ENCODE peak calls at places on chromosomes 5 and 9, in five cellular contexts. F, N, C, S and K are unnamed samples.
A peak's percentile ranks its signal among the peaks of the same experiment; 100 is the strongest.

GRCh38 chr9:98923724-98924123 is 20.0 kb upstream of the COL15A1 start:
- DNase-seq in F (no peak), S (no peak), N (no peak), C (no peak), K (no peak)

GRCh38 chr5:95631991-95632675 is 12.2 kb downstream of the GPR150 start:
- DNase-seq in N (peak; percentile 24), C (no peak), F (peak; percentile 27), S (no peak), K (peak; percentile 62)

GRCh38 chr5:855771-856530 is 5.2 kb upstream of the ZDHHC11 start:
- DNase-seq in F (peak; percentile 45), N (no peak), S (no peak), C (no peak), K (no peak)

GRCh38 chr5:79401216-79401615 is 112.7 kb downstream of the HOMER1 start:
- DNase-seq in F (no peak), C (no peak), N (no peak), S (no peak), K (no peak)

GRCh38 chr5:8683528-8683927 is 814.6 kb downstream of the MTRR start:
- DNase-seq in N (no peak), S (no peak), C (no peak), F (no peak), K (no peak)

GRCh38 chr5:130528474-130528873 is 624.2 kb downstream of the CHSY3 start:
- DNase-seq in C (no peak), N (no peak), F (peak; percentile 35), S (no peak), K (no peak)

GRCh38 chr5:177611446-177612214 is 11.7 kb downstream of the B4GALT7 start:
- DNase-seq in F (no peak), N (no peak), S (no peak), C (no peak), K (no peak)

GRCh38 chr9:89899476-89900047 is 294.8 kb downstream of the GADD45G start:
- DNase-seq in S (no peak), N (peak; percentile 21), F (no peak), C (no peak), K (no peak)

GRCh38 chr5:1010641-1011046 is 2.0 kb downstream of the NKD2 start:
- DNase-seq in C (peak; percentile 15), N (no peak), F (no peak), S (no peak), K (no peak)

GRCh38 chr5:157575096-157575872 is at the start of gene ADAM19:
- DNase-seq in S (no peak), F (peak; percentile 39), C (peak; percentile 73), N (no peak), K (peak; percentile 67)

GRCh38 chr5:139262414-139263139 is 31.0 kb upstream of the MATR3 start:
- DNase-seq in N (peak; percentile 70), C (peak; percentile 90), F (peak; percentile 89), S (peak; percentile 40), K (peak; percentile 72)

GRCh38 chr5:163503106-163504090 is 2.0 kb upstream of the MAT2B start:
- DNase-seq in N (peak; percentile 67), S (peak; percentile 43), F (peak; percentile 76), C (peak; percentile 69), K (peak; percentile 27)

GRCh38 chr5:37739817-37740261 is 100.0 kb downstream of the GDNF start:
- DNase-seq in F (no peak), C (no peak), S (no peak), N (no peak), K (no peak)

GRCh38 chr5:90803891-90804290 is 245.3 kb downstream of the ADGRV1 start:
- DNase-seq in N (no peak), F (no peak), S (no peak), C (no peak), K (no peak)

GRCh38 chr5:40844565-40844964 is 3.4 kb downstream of the CARD6 start:
- DNase-seq in N (no peak), S (no peak), F (no peak), C (no peak), K (no peak)

GRCh38 chr9:69965416-69966145 is 78.1 kb upstream of the MAMDC2 start:
- DNase-seq in N (no peak), C (no peak), F (no peak), S (no peak), K (no peak)

GRCh38 chr9:93083592-93084470 is 12.2 kb upstream of the CARD19 start:
- DNase-seq in S (no peak), F (no peak), C (peak; percentile 6), N (no peak), K (no peak)

GRCh38 chr9:16342621-16343020 is 527.8 kb downstream of the BNC2 start:
- DNase-seq in N (no peak), C (no peak), S (no peak), F (no peak), K (no peak)

GRCh38 chr5:88190106-88190834 is 78.4 kb downstream of the TMEM161B start:
- DNase-seq in F (peak; percentile 2), C (peak; percentile 24), S (no peak), N (no peak), K (no peak)

GRCh38 chr5:136984772-136985455 is 514.2 kb downstream of the SPOCK1 start:
- DNase-seq in C (no peak), N (no peak), F (no peak), S (no peak), K (no peak)

GRCh38 chr9:128523199-128523925 is 18.8 kb downstream of the GLE1 start:
- DNase-seq in S (no peak), C (peak; percentile 22), F (no peak), N (no peak), K (no peak)

GRCh38 chr9:96532173-96532572 is 82.2 kb downstream of the HABP4 start:
- DNase-seq in S (no peak), N (no peak), C (no peak), F (no peak), K (no peak)

DNA sequence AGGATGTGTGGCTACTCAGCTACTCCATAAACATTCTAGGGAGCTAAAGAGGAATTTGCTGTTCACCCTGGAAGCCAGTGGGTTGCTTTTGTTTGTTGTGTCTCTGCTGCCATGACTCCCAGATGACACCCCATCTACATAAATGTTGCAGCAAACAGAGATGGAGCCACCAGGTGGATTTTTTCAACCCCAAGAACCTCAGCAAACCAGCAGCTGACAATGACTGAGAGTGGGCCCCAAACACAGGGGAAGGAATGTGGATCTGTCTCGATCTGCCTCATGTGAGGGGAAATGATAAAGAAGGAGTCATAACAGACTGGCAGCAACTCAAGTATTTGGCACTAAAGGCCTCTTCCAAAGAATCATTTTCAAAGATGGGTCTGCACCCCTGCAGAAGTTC is 132.7 kb upstream of the TNC start:
- DNase-seq in N (no peak), C (no peak), F (no peak), S (no peak), K (no peak)
- TF ChIP-seq ESRRA in N (no peak), C (no peak), F (no peak), S (no peak), K (no peak)

DNA sequence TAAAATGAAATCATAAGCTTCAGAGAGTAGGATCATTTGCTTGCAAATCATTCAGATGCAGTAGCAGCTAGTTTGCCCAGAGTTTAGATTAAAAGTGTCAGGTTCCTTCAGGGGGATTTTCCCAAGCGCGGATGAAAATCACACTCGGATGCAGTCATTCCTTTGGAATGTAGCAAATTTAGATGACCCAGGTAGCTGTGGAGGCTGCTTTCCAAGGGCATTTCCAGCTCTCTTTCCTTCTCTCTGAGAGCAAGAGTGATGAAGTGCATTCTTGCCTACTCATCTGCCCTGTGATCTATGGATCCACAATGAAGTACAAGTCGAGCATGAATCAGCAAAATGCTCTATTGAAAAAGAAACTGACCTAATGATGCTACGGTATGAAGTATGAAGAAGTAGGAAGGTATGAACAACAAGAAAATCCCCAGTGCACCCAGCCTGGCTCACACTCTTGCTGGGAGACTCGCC is 200.2 kb downstream of the PLK2 start:
- DNase-seq in S (no peak), F (peak; percentile 96), N (peak; percentile 3), C (no peak), K (no peak)
- TF ChIP-seq ESRRA in S (no peak), F (peak; percentile 64), N (no peak), C (no peak), K (no peak)

GRCh38 chr9:4117835-4118610 is 181.8 kb downstream of the GLIS3 start:
- DNase-seq in N (peak; percentile 9), C (peak; percentile 87), S (no peak), F (peak; percentile 31), K (peak; percentile 48)
- TF ChIP-seq ESRRA in N (no peak), C (no peak), S (no peak), F (no peak), K (no peak)

GRCh38 chr9:131552030-131552429 is 6.7 kb downstream of the PRRT1B start:
- DNase-seq in F (no peak), C (no peak), S (no peak), N (peak; percentile 34), K (no peak)
- TF ChIP-seq ESRRA in F (no peak), C (no peak), S (no peak), N (no peak), K (no peak)

DNA sequence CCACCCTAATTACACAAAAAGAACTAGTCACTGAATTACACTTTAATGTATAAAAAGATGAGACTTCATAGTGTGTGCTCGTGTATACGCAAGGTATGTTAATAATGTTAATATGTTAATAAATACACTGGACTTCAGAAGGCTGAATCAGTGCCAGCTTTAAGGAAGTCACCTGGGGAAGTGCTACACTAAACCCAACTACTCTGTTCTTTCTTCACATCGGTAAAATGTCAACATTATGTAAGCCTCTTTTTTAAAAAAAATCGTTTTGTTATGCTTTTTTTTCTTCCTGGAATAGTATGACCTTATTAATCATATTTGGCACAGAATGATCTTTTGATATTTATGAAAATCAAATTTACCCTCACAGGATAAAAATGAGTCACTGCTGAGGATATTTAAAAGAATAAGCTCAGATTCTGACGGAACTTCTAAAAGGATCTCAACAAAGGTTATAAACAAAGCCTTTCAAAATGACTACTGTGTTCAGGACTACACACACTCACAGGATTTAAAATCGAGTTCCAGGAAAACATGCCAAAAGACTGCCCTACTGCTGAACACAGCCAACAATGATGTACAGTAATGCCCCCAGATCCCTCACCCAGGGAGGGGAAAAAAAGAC is 75.9 kb downstream of the AUH start:
- DNase-seq in F (no peak), C (no peak), N (no peak), S (no peak), K (no peak)
- TF ChIP-seq ESRRA in F (no peak), C (no peak), N (no peak), S (no peak), K (no peak)

DNA sequence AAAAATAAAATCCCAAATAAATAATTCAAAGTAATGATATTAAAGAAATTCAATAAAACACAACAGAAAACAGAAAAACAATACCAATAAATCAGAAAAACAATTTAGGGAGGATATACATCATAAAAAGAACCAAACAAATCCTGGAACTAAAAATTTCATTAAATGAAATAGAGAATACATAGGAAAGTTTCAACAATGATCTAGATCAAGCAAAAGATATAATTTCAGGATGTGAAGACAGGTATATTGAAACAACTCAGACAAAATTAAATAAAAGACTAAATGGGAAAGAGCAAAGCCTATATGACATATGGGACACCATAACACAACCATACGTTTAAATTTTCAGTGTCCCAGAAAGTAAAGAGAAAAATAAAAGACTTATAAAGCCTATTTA is 85.1 kb upstream of the GHR start:
- DNase-seq in N (no peak), F (no peak), C (no peak), S (no peak), K (no peak)
- TF ChIP-seq ESRRA in N (no peak), F (no peak), C (no peak), S (no peak), K (no peak)